ENCODE peak calls at places on chromosomes 6 and 20, in eight cellular contexts. One of them, this sample, is unnamed.

GRCh38 chr6:18211338-18211737 is 53.0 kb downstream of the DEK start:
- DNase-seq in hepatocyte: no peak
- DNase-seq in A673: no peak
- DNase-seq in mucosa of gallbladder: no peak
- DNase-seq in GM04503: no peak
- DNase-seq in activated CD4-positive, alpha-beta T cell treated with anti-CD3 and anti-CD28 coated beads, Interleukin-2, amount 50 U/mL, for 24 hours: no peak
- DNase-seq in astrocyte of the spinal cord: no peak
- DNase-seq in KBM-7: no peak
- DNase-seq in this sample: no peak

GRCh38 chr6:143971453-143971852 is 36.6 kb downstream of the PLAGL1 start:
- DNase-seq in hepatocyte: no peak
- DNase-seq in A673: no peak
- DNase-seq in mucosa of gallbladder: no peak
- DNase-seq in GM04503: no peak
- DNase-seq in activated CD4-positive, alpha-beta T cell treated with anti-CD3 and anti-CD28 coated beads, Interleukin-2, amount 50 U/mL, for 24 hours: no peak
- DNase-seq in astrocyte of the spinal cord: peak
- DNase-seq in KBM-7: no peak
- DNase-seq in this sample: no peak

GRCh38 chr6:2403546-2403945 is 158.1 kb upstream of the GMDS start:
- DNase-seq in hepatocyte: no peak
- DNase-seq in A673: no peak
- DNase-seq in mucosa of gallbladder: no peak
- DNase-seq in GM04503: no peak
- DNase-seq in activated CD4-positive, alpha-beta T cell treated with anti-CD3 and anti-CD28 coated beads, Interleukin-2, amount 50 U/mL, for 24 hours: no peak
- DNase-seq in astrocyte of the spinal cord: no peak
- DNase-seq in KBM-7: no peak
- DNase-seq in this sample: no peak

GRCh38 chr6:142728910-142729481 is 216.0 kb downstream of the HIVEP2 start:
- DNase-seq in hepatocyte: peak
- DNase-seq in A673: peak
- DNase-seq in mucosa of gallbladder: no peak
- DNase-seq in GM04503: no peak
- DNase-seq in activated CD4-positive, alpha-beta T cell treated with anti-CD3 and anti-CD28 coated beads, Interleukin-2, amount 50 U/mL, for 24 hours: no peak
- DNase-seq in astrocyte of the spinal cord: peak
- DNase-seq in KBM-7: peak
- DNase-seq in this sample: peak

GRCh38 chr6:12414096-12414675 is 124.0 kb downstream of the EDN1 start:
- DNase-seq in hepatocyte: no peak
- DNase-seq in A673: no peak
- DNase-seq in mucosa of gallbladder: no peak
- DNase-seq in GM04503: no peak
- DNase-seq in activated CD4-positive, alpha-beta T cell treated with anti-CD3 and anti-CD28 coated beads, Interleukin-2, amount 50 U/mL, for 24 hours: no peak
- DNase-seq in astrocyte of the spinal cord: no peak
- DNase-seq in KBM-7: no peak
- DNase-seq in this sample: no peak

GRCh38 chr6:75291331-75291730 is 6.7 kb upstream of the TMEM30A start:
- DNase-seq in hepatocyte: no peak
- DNase-seq in A673: no peak
- DNase-seq in mucosa of gallbladder: no peak
- DNase-seq in GM04503: no peak
- DNase-seq in activated CD4-positive, alpha-beta T cell treated with anti-CD3 and anti-CD28 coated beads, Interleukin-2, amount 50 U/mL, for 24 hours: no peak
- DNase-seq in astrocyte of the spinal cord: no peak
- DNase-seq in KBM-7: no peak
- DNase-seq in this sample: no peak

GRCh38 chr6:137588472-137588871 is 94.3 kb upstream of the OLIG3 start:
- DNase-seq in hepatocyte: no peak
- DNase-seq in A673: peak
- DNase-seq in mucosa of gallbladder: no peak
- DNase-seq in GM04503: no peak
- DNase-seq in activated CD4-positive, alpha-beta T cell treated with anti-CD3 and anti-CD28 coated beads, Interleukin-2, amount 50 U/mL, for 24 hours: no peak
- DNase-seq in astrocyte of the spinal cord: no peak
- DNase-seq in KBM-7: no peak
- DNase-seq in this sample: no peak

GRCh38 chr20:49669601-49670189 is 44.0 kb downstream of the B4GALT5 start:
- DNase-seq in hepatocyte: no peak
- DNase-seq in A673: no peak
- DNase-seq in mucosa of gallbladder: no peak
- DNase-seq in GM04503: no peak
- DNase-seq in activated CD4-positive, alpha-beta T cell treated with anti-CD3 and anti-CD28 coated beads, Interleukin-2, amount 50 U/mL, for 24 hours: no peak
- DNase-seq in astrocyte of the spinal cord: no peak
- DNase-seq in KBM-7: no peak
- DNase-seq in this sample: no peak

GRCh38 chr6:148967546-148967945 is 220.7 kb downstream of the UST start:
- DNase-seq in hepatocyte: no peak
- DNase-seq in A673: no peak
- DNase-seq in mucosa of gallbladder: no peak
- DNase-seq in GM04503: no peak
- DNase-seq in activated CD4-positive, alpha-beta T cell treated with anti-CD3 and anti-CD28 coated beads, Interleukin-2, amount 50 U/mL, for 24 hours: no peak
- DNase-seq in astrocyte of the spinal cord: no peak
- DNase-seq in KBM-7: no peak
- DNase-seq in this sample: no peak

GRCh38 chr6:53441761-53442160 is 93.0 kb upstream of the ELOVL5 start:
- DNase-seq in hepatocyte: no peak
- DNase-seq in A673: no peak
- DNase-seq in mucosa of gallbladder: no peak
- DNase-seq in GM04503: no peak
- DNase-seq in activated CD4-positive, alpha-beta T cell treated with anti-CD3 and anti-CD28 coated beads, Interleukin-2, amount 50 U/mL, for 24 hours: no peak
- DNase-seq in astrocyte of the spinal cord: peak
- DNase-seq in KBM-7: no peak
- DNase-seq in this sample: peak

GRCh38 chr6:96704713-96705112 is 132.6 kb downstream of the GPR63 start:
- DNase-seq in hepatocyte: no peak
- DNase-seq in A673: peak
- DNase-seq in mucosa of gallbladder: no peak
- DNase-seq in GM04503: no peak
- DNase-seq in activated CD4-positive, alpha-beta T cell treated with anti-CD3 and anti-CD28 coated beads, Interleukin-2, amount 50 U/mL, for 24 hours: no peak
- DNase-seq in astrocyte of the spinal cord: no peak
- DNase-seq in KBM-7: no peak
- DNase-seq in this sample: no peak

GRCh38 chr20:11180186-11180585 is 506.4 kb upstream of the JAG1 start:
- DNase-seq in hepatocyte: no peak
- DNase-seq in A673: no peak
- DNase-seq in mucosa of gallbladder: no peak
- DNase-seq in GM04503: no peak
- DNase-seq in activated CD4-positive, alpha-beta T cell treated with anti-CD3 and anti-CD28 coated beads, Interleukin-2, amount 50 U/mL, for 24 hours: no peak
- DNase-seq in astrocyte of the spinal cord: no peak
- DNase-seq in KBM-7: no peak
- DNase-seq in this sample: no peak

GRCh38 chr6:55963301-55963700 is 87.9 kb upstream of the BMP5 start:
- DNase-seq in hepatocyte: no peak
- DNase-seq in A673: peak
- DNase-seq in mucosa of gallbladder: no peak
- DNase-seq in GM04503: no peak
- DNase-seq in activated CD4-positive, alpha-beta T cell treated with anti-CD3 and anti-CD28 coated beads, Interleukin-2, amount 50 U/mL, for 24 hours: no peak
- DNase-seq in astrocyte of the spinal cord: no peak
- DNase-seq in KBM-7: no peak
- DNase-seq in this sample: no peak

GRCh38 chr20:9460518-9460917 is 53.9 kb upstream of the LAMP5 start:
- DNase-seq in hepatocyte: no peak
- DNase-seq in A673: peak
- DNase-seq in mucosa of gallbladder: no peak
- DNase-seq in GM04503: no peak
- DNase-seq in activated CD4-positive, alpha-beta T cell treated with anti-CD3 and anti-CD28 coated beads, Interleukin-2, amount 50 U/mL, for 24 hours: no peak
- DNase-seq in astrocyte of the spinal cord: peak
- DNase-seq in KBM-7: no peak
- DNase-seq in this sample: no peak

GRCh38 chr20:18363708-18364107 is 75.4 kb downstream of the ZNF133 start:
- DNase-seq in hepatocyte: no peak
- DNase-seq in A673: no peak
- DNase-seq in mucosa of gallbladder: no peak
- DNase-seq in GM04503: no peak
- DNase-seq in activated CD4-positive, alpha-beta T cell treated with anti-CD3 and anti-CD28 coated beads, Interleukin-2, amount 50 U/mL, for 24 hours: no peak
- DNase-seq in astrocyte of the spinal cord: no peak
- DNase-seq in KBM-7: no peak
- DNase-seq in this sample: no peak

GRCh38 chr6:33578588-33579011 is 1.5 kb downstream of the BAK1 start:
- DNase-seq in hepatocyte: no peak
- DNase-seq in A673: no peak
- DNase-seq in mucosa of gallbladder: no peak
- DNase-seq in GM04503: no peak
- DNase-seq in activated CD4-positive, alpha-beta T cell treated with anti-CD3 and anti-CD28 coated beads, Interleukin-2, amount 50 U/mL, for 24 hours: no peak
- DNase-seq in astrocyte of the spinal cord: no peak
- DNase-seq in KBM-7: peak
- DNase-seq in this sample: no peak

GRCh38 chr20:20231528-20232298 is 136.2 kb upstream of the INSM1 start:
- DNase-seq in hepatocyte: no peak
- DNase-seq in A673: no peak
- DNase-seq in mucosa of gallbladder: no peak
- DNase-seq in GM04503: no peak
- DNase-seq in activated CD4-positive, alpha-beta T cell treated with anti-CD3 and anti-CD28 coated beads, Interleukin-2, amount 50 U/mL, for 24 hours: no peak
- DNase-seq in astrocyte of the spinal cord: no peak
- DNase-seq in KBM-7: peak
- DNase-seq in this sample: no peak

GRCh38 chr20:57811373-57812020 is 101.7 kb upstream of the PMEPA1 start:
- DNase-seq in hepatocyte: peak
- DNase-seq in A673: peak
- DNase-seq in mucosa of gallbladder: no peak
- DNase-seq in GM04503: no peak
- DNase-seq in activated CD4-positive, alpha-beta T cell treated with anti-CD3 and anti-CD28 coated beads, Interleukin-2, amount 50 U/mL, for 24 hours: no peak
- DNase-seq in astrocyte of the spinal cord: peak
- DNase-seq in KBM-7: no peak
- DNase-seq in this sample: no peak

GRCh38 chr6:156779206-156780116 is 2.3 kb downstream of the ARID1B start:
- DNase-seq in hepatocyte: peak
- DNase-seq in A673: peak
- DNase-seq in mucosa of gallbladder: peak
- DNase-seq in GM04503: no peak
- DNase-seq in activated CD4-positive, alpha-beta T cell treated with anti-CD3 and anti-CD28 coated beads, Interleukin-2, amount 50 U/mL, for 24 hours: peak
- DNase-seq in astrocyte of the spinal cord: no peak
- DNase-seq in KBM-7: peak
- DNase-seq in this sample: no peak

GRCh38 chr20:14093652-14094051 is 98.3 kb downstream of the MACROD2 start:
- DNase-seq in hepatocyte: peak
- DNase-seq in A673: no peak
- DNase-seq in mucosa of gallbladder: no peak
- DNase-seq in GM04503: no peak
- DNase-seq in activated CD4-positive, alpha-beta T cell treated with anti-CD3 and anti-CD28 coated beads, Interleukin-2, amount 50 U/mL, for 24 hours: no peak
- DNase-seq in astrocyte of the spinal cord: no peak
- DNase-seq in KBM-7: no peak
- DNase-seq in this sample: no peak

GRCh38 chr6:6890400-6890858 is 217.3 kb upstream of the RREB1 start:
- DNase-seq in hepatocyte: peak
- DNase-seq in A673: peak
- DNase-seq in mucosa of gallbladder: peak
- DNase-seq in GM04503: no peak
- DNase-seq in activated CD4-positive, alpha-beta T cell treated with anti-CD3 and anti-CD28 coated beads, Interleukin-2, amount 50 U/mL, for 24 hours: no peak
- DNase-seq in astrocyte of the spinal cord: no peak
- DNase-seq in KBM-7: no peak
- DNase-seq in this sample: no peak

GRCh38 chr20:60838297-60838696 is 413.8 kb upstream of the CDH4 start:
- DNase-seq in hepatocyte: no peak
- DNase-seq in A673: no peak
- DNase-seq in mucosa of gallbladder: no peak
- DNase-seq in GM04503: no peak
- DNase-seq in activated CD4-positive, alpha-beta T cell treated with anti-CD3 and anti-CD28 coated beads, Interleukin-2, amount 50 U/mL, for 24 hours: no peak
- DNase-seq in astrocyte of the spinal cord: no peak
- DNase-seq in KBM-7: no peak
- DNase-seq in this sample: no peak

GRCh38 chr6:143329323-143329722 is 121.2 kb downstream of the ADAT2 start:
- DNase-seq in hepatocyte: no peak
- DNase-seq in A673: no peak
- DNase-seq in mucosa of gallbladder: no peak
- DNase-seq in GM04503: no peak
- DNase-seq in activated CD4-positive, alpha-beta T cell treated with anti-CD3 and anti-CD28 coated beads, Interleukin-2, amount 50 U/mL, for 24 hours: no peak
- DNase-seq in astrocyte of the spinal cord: no peak
- DNase-seq in KBM-7: no peak
- DNase-seq in this sample: no peak

This sample was measured in AG09309.